ENCODE peak calls at places on chromosome 15, in six cellular contexts. One of them, this sample, is unnamed.

GRCh38 chr15:89167267-89168176 is 53.9 kb downstream of the RLBP1 start:
- DNase-seq in HepG2: peak
- DNase-seq in IMR-90: peak
- DNase-seq in stomach: peak
- DNase-seq in breast epithelium: peak
- DNase-seq in K562: peak
- DNase-seq in this sample: no peak

GRCh38 chr15:74176262-74177208 is 3.0 kb downstream of the ISLR start:
- DNase-seq in HepG2: no peak
- DNase-seq in IMR-90: no peak
- DNase-seq in stomach: no peak
- DNase-seq in breast epithelium: peak
- DNase-seq in K562: no peak
- DNase-seq in this sample: no peak

GRCh38 chr15:62769604-62770003 is 272.9 kb upstream of the TPM1 start:
- DNase-seq in HepG2: no peak
- DNase-seq in IMR-90: peak
- DNase-seq in stomach: no peak
- DNase-seq in breast epithelium: no peak
- DNase-seq in K562: no peak
- DNase-seq in this sample: no peak

GRCh38 chr15:23072633-23073032 is 33.3 kb upstream of the TUBGCP5 start:
- DNase-seq in HepG2: peak
- DNase-seq in IMR-90: no peak
- DNase-seq in stomach: no peak
- DNase-seq in breast epithelium: no peak
- DNase-seq in K562: no peak
- DNase-seq in this sample: no peak

GRCh38 chr15:31831596-31831995 is 198.7 kb upstream of the CHRNA7 start:
- DNase-seq in HepG2: no peak
- DNase-seq in IMR-90: no peak
- DNase-seq in stomach: no peak
- DNase-seq in breast epithelium: no peak
- DNase-seq in K562: no peak
- DNase-seq in this sample: no peak

GRCh38 chr15:41521614-41522013 is 8.0 kb upstream of the LTK start:
- DNase-seq in HepG2: no peak
- DNase-seq in IMR-90: no peak
- DNase-seq in stomach: no peak
- DNase-seq in breast epithelium: no peak
- DNase-seq in K562: no peak
- DNase-seq in this sample: no peak

GRCh38 chr15:33581032-33581431 is 270.3 kb downstream of the RYR3 start:
- DNase-seq in HepG2: no peak
- DNase-seq in IMR-90: peak
- DNase-seq in stomach: no peak
- DNase-seq in breast epithelium: no peak
- DNase-seq in K562: no peak
- DNase-seq in this sample: no peak

GRCh38 chr15:38531509-38531908 is 33.1 kb downstream of the RASGRP1 start:
- DNase-seq in HepG2: no peak
- DNase-seq in IMR-90: peak
- DNase-seq in stomach: no peak
- DNase-seq in breast epithelium: no peak
- DNase-seq in K562: no peak
- DNase-seq in this sample: no peak

GRCh38 chr15:81098349-81098748 is 35.7 kb upstream of the CFAP161 start:
- DNase-seq in HepG2: no peak
- DNase-seq in IMR-90: no peak
- DNase-seq in stomach: no peak
- DNase-seq in breast epithelium: no peak
- DNase-seq in K562: no peak
- DNase-seq in this sample: no peak

GRCh38 chr15:70558406-70559222 is 204.7 kb downstream of the UACA start:
- DNase-seq in HepG2: no peak
- DNase-seq in IMR-90: no peak
- DNase-seq in stomach: no peak
- DNase-seq in breast epithelium: no peak
- DNase-seq in K562: no peak
- DNase-seq in this sample: no peak

GRCh38 chr15:85380860-85381535 is 595 bp downstream of the AKAP13 start:
- DNase-seq in HepG2: no peak
- DNase-seq in IMR-90: no peak
- DNase-seq in stomach: peak
- DNase-seq in breast epithelium: no peak
- DNase-seq in K562: peak
- DNase-seq in this sample: peak

GRCh38 chr15:85743392-85744045 is 51.2 kb downstream of the KLHL25 start:
- DNase-seq in HepG2: no peak
- DNase-seq in IMR-90: no peak
- DNase-seq in stomach: no peak
- DNase-seq in breast epithelium: no peak
- DNase-seq in K562: no peak
- DNase-seq in this sample: peak

GRCh38 chr15:48775556-48775955 is 35.3 kb downstream of the CEP152 start:
- DNase-seq in HepG2: no peak
- DNase-seq in IMR-90: no peak
- DNase-seq in stomach: no peak
- DNase-seq in breast epithelium: no peak
- DNase-seq in K562: no peak
- DNase-seq in this sample: no peak

GRCh38 chr15:71532994-71533393 is 277.4 kb upstream of the NR2E3 start:
- DNase-seq in HepG2: peak
- DNase-seq in IMR-90: no peak
- DNase-seq in stomach: no peak
- DNase-seq in breast epithelium: no peak
- DNase-seq in K562: peak
- DNase-seq in this sample: no peak

GRCh38 chr15:67130166-67130565 is 64.8 kb downstream of the SMAD3 start:
- DNase-seq in HepG2: no peak
- DNase-seq in IMR-90: no peak
- DNase-seq in stomach: no peak
- DNase-seq in breast epithelium: no peak
- DNase-seq in K562: no peak
- DNase-seq in this sample: no peak

GRCh38 chr15:91456921-91457320 is 356.9 kb downstream of the SV2B start:
- DNase-seq in HepG2: no peak
- DNase-seq in IMR-90: peak
- DNase-seq in stomach: no peak
- DNase-seq in breast epithelium: no peak
- DNase-seq in K562: no peak
- DNase-seq in this sample: no peak

GRCh38 chr15:63332367-63333078 is 49.1 kb downstream of the CA12 start:
- DNase-seq in HepG2: no peak
- DNase-seq in IMR-90: peak
- DNase-seq in stomach: no peak
- DNase-seq in breast epithelium: no peak
- DNase-seq in K562: no peak
- DNase-seq in this sample: no peak

GRCh38 chr15:78130012-78130353 is 1.3 kb downstream of the CIB2 start:
- DNase-seq in HepG2: no peak
- DNase-seq in IMR-90: no peak
- DNase-seq in stomach: no peak
- DNase-seq in breast epithelium: no peak
- DNase-seq in K562: no peak
- DNase-seq in this sample: no peak

GRCh38 chr15:26634319-26634718 is 138.5 kb downstream of the GABRB3 start:
- DNase-seq in HepG2: no peak
- DNase-seq in IMR-90: no peak
- DNase-seq in stomach: no peak
- DNase-seq in breast epithelium: no peak
- DNase-seq in K562: no peak
- DNase-seq in this sample: no peak

GRCh38 chr15:33773969-33774368 is 194.3 kb upstream of the CHRM5 start:
- DNase-seq in HepG2: no peak
- DNase-seq in IMR-90: no peak
- DNase-seq in stomach: no peak
- DNase-seq in breast epithelium: no peak
- DNase-seq in K562: no peak
- DNase-seq in this sample: no peak

GRCh38 chr15:25712961-25713355 is 150.2 kb downstream of the ATP10A start:
- DNase-seq in HepG2: no peak
- DNase-seq in IMR-90: no peak
- DNase-seq in stomach: no peak
- DNase-seq in breast epithelium: no peak
- DNase-seq in K562: no peak
- DNase-seq in this sample: no peak

GRCh38 chr15:63915209-63915887 is 81.6 kb upstream of the HERC1 start:
- DNase-seq in HepG2: no peak
- DNase-seq in IMR-90: no peak
- DNase-seq in stomach: no peak
- DNase-seq in breast epithelium: no peak
- DNase-seq in K562: peak
- DNase-seq in this sample: no peak

GRCh38 chr15:90334304-90334731 is 17.8 kb upstream of the ZNF774 start:
- DNase-seq in HepG2: peak
- DNase-seq in IMR-90: no peak
- DNase-seq in stomach: no peak
- DNase-seq in breast epithelium: no peak
- DNase-seq in K562: no peak
- DNase-seq in this sample: no peak

GRCh38 chr15:78641876-78642275 is 866 bp upstream of the CHRNB4 start:
- DNase-seq in HepG2: no peak
- DNase-seq in IMR-90: no peak
- DNase-seq in stomach: no peak
- DNase-seq in breast epithelium: no peak
- DNase-seq in K562: no peak
- DNase-seq in this sample: no peak

GRCh38 chr15:22992026-22992331 is 11.8 kb upstream of the CYFIP1 start:
- DNase-seq in HepG2: no peak
- DNase-seq in IMR-90: no peak
- DNase-seq in stomach: no peak
- DNase-seq in breast epithelium: no peak
- DNase-seq in K562: no peak
- DNase-seq in this sample: no peak

GRCh38 chr15:79400650-79401049 is 31.5 kb upstream of the MINAR1 start:
- DNase-seq in HepG2: no peak
- DNase-seq in IMR-90: no peak
- DNase-seq in stomach: no peak
- DNase-seq in breast epithelium: no peak
- DNase-seq in K562: no peak
- DNase-seq in this sample: no peak

GRCh38 chr15:77335298-77335697 is 84.6 kb downstream of the PEAK1 start:
- DNase-seq in HepG2: no peak
- DNase-seq in IMR-90: peak
- DNase-seq in stomach: no peak
- DNase-seq in breast epithelium: no peak
- DNase-seq in K562: no peak
- DNase-seq in this sample: no peak

GRCh38 chr15:72902245-72902928 is 118.8 kb upstream of the ADPGK start:
- DNase-seq in HepG2: no peak
- DNase-seq in IMR-90: peak
- DNase-seq in stomach: peak
- DNase-seq in breast epithelium: peak
- DNase-seq in K562: no peak
- DNase-seq in this sample: no peak

DNA sequence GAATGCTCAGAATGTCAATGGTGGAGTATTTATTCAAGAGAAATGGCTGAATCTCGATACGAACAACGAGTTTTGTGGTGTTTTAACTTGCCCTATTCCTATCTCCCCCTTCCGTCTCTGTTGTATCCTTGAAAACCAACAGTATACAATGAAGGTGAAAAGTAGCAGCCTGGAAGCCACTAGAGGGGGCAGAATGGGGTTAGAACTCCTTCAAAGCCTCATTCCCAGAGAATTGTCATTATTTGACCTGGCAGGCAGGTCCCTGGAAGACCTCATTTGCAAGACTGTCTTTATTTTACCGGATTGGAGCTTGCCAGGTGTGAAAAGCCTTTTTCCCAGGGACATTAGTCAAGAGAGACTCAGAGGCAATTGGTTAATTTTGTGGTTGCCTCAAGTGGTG is 139.4 kb downstream of the LRRC28 start:
- DNase-seq in HepG2: peak
- DNase-seq in IMR-90: no peak
- DNase-seq in stomach: no peak
- DNase-seq in breast epithelium: no peak
- DNase-seq in K562: no peak
- DNase-seq in this sample: no peak
- TF ChIP-seq CTCF in HepG2: peak
- TF ChIP-seq CTCF in IMR-90: no peak
- TF ChIP-seq CTCF in stomach: no peak
- TF ChIP-seq CTCF in breast epithelium: no peak
- TF ChIP-seq CTCF in K562: peak
- TF ChIP-seq CTCF in this sample: no peak

DNA sequence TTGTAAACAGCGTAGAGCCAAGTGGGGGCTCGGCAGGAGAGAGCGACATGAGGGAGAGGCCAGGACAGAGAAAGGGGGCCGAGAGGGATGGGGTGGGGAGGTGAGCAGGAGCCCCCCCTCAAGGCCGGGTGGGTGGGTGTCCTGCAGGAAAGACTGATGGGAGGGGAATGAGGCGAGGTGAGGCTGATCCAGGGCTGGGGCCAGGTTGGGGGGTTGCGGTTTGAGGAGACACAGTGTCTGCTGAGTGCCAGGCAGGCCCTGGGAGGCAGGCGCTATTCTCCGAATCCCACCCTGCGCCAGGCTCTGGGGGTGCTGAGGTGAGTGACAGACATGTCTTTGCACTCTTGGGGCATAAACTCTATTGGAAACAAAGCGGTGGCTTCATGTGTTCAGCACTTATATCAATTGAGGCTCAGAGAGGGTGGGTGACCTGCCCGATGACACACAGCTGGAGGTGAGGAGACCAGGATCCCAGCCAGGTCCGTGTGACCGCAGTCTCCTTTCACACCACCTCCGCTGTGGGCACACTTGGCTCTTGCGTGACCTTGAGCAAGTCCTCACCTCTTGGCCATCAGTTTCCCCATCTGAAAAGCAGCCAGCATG is 19.7 kb upstream of the CSPG4 start:
- DNase-seq in HepG2: no peak
- DNase-seq in IMR-90: no peak
- DNase-seq in stomach: no peak
- DNase-seq in breast epithelium: no peak
- DNase-seq in K562: no peak
- DNase-seq in this sample: no peak
- H3K4me3 ChIP-seq in HepG2: no peak
- H3K4me3 ChIP-seq in IMR-90: no peak
- H3K4me3 ChIP-seq in stomach: no peak
- H3K4me3 ChIP-seq in breast epithelium: no peak
- H3K4me3 ChIP-seq in K562: no peak
- H3K4me3 ChIP-seq in this sample: no peak

DNA sequence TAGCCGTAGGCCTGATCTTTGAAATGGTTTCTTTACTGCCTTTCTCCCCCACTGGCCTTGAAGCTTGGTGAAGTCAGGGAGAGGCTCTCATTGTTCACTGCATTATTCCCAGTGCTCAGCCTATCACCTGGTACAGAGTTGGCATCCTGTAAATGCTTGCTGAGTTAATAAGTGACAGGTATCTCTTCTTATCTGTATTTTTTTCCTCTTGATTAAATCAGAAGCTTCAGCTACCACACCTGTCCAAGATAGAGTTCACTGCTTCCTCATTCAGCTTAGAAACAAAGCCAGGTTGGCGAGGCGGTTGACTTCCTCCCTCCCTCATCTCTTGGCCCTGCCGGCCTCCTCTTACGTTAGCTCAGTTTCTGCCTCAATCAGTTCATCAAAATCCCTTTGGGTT is 142.8 kb downstream of the LIPC start:
- DNase-seq in HepG2: peak
- DNase-seq in IMR-90: no peak
- DNase-seq in stomach: no peak
- DNase-seq in breast epithelium: no peak
- DNase-seq in K562: no peak
- DNase-seq in this sample: no peak
- TF ChIP-seq POLR2A in HepG2: no peak
- TF ChIP-seq POLR2A in IMR-90: no peak
- TF ChIP-seq POLR2A in stomach: no peak
- TF ChIP-seq POLR2A in breast epithelium: no peak
- TF ChIP-seq POLR2A in K562: no peak
- TF ChIP-seq POLR2A in this sample: no peak

GRCh38 chr15:69089258-69089657 is 71.2 kb upstream of the GLCE start:
- DNase-seq in HepG2: no peak
- DNase-seq in IMR-90: no peak
- DNase-seq in stomach: no peak
- DNase-seq in breast epithelium: no peak
- DNase-seq in K562: no peak
- DNase-seq in this sample: no peak
- TF ChIP-seq CTCF in HepG2: no peak
- TF ChIP-seq CTCF in IMR-90: no peak
- TF ChIP-seq CTCF in stomach: no peak
- TF ChIP-seq CTCF in breast epithelium: no peak
- TF ChIP-seq CTCF in K562: no peak
- TF ChIP-seq CTCF in this sample: no peak